ENCODE peak calls at places on chromosomes 7 and 10, in seven cellular contexts. U is pancreas, P is colonic mucosa, O is RWPE1, H is mammary epithelial cell, X is fibroblast of mammary gland, T is HepG2. K is an unnamed sample.

GRCh38 chr10:112347709-112348671 is 25.9 kb upstream of the ACSL5 start:
- DNase-seq in T (no peak), X (no peak), O (no peak), H (no peak), U (no peak), P (no peak), K (no peak)

GRCh38 chr10:16965740-16966447 is 148.7 kb upstream of the RSU1 start:
- DNase-seq in H (peak), O (peak), P (no peak), T (peak), U (no peak), X (peak), K (peak)

GRCh38 chr7:33698006-33698405 is 207.3 kb upstream of the BMPER start:
- DNase-seq in T (no peak), P (no peak), X (no peak), O (no peak), U (no peak), H (no peak), K (no peak)

GRCh38 chr7:34298492-34298891 is 359.5 kb upstream of the NPSR1 start:
- DNase-seq in U (no peak), O (no peak), H (no peak), T (no peak), P (no peak), X (no peak), K (peak)

GRCh38 chr10:4488924-4489323 is 337.1 kb upstream of the AKR1E2 start:
- DNase-seq in H (no peak), X (peak), U (no peak), O (no peak), T (no peak), P (no peak), K (no peak)

GRCh38 chr7:2478387-2478760 is 2.2 kb upstream of the GRIFIN start:
- DNase-seq in O (no peak), H (no peak), T (no peak), P (peak), U (peak), X (peak), K (peak)

GRCh38 chr10:69004821-69005220 is 16.2 kb downstream of the KIFBP start:
- DNase-seq in U (no peak), O (peak), H (no peak), X (peak), T (peak), P (no peak), K (peak)

GRCh38 chr7:927031-927671 is 27.3 kb downstream of the ADAP1 start:
- DNase-seq in U (peak), X (no peak), O (no peak), H (no peak), T (peak), P (peak), K (no peak)

GRCh38 chr10:64518456-64518855 is 997.3 kb downstream of the REEP3 start:
- DNase-seq in P (no peak), X (no peak), U (no peak), H (no peak), O (no peak), T (no peak), K (no peak)

GRCh38 chr10:117496616-117497028 is 45.9 kb upstream of the EMX2 start:
- DNase-seq in O (peak), P (peak), X (peak), U (peak), H (peak), T (peak), K (peak)

GRCh38 chr7:104469135-104469820 is 140.9 kb downstream of the LHFPL3 start:
- DNase-seq in U (no peak), H (no peak), O (no peak), T (no peak), P (peak), X (no peak), K (no peak)

GRCh38 chr10:110006358-110007170 is 1.2 kb upstream of the ADD3 start:
- DNase-seq in U (peak), T (peak), H (peak), P (peak), X (peak), O (peak), K (peak)

GRCh38 chr10:131532745-131533341 is 221.3 kb upstream of the TCERG1L start:
- DNase-seq in U (no peak), H (no peak), O (no peak), X (no peak), T (no peak), P (no peak), K (no peak)

K was measured in choroid plexus epithelial cell.